ENCODE peak calls at places on chromosomes 1 and 21, in nine cellular contexts. H is pancreas, W is neural crest cell, Z is epithelial cell of esophagus, Q is GM12892, R is C1 segment of cervical spinal cord, O is mesenteric fat pad, F is ascending aorta, L is left lung. G is an unnamed sample.

GRCh38 chr1:183214021-183214970 is 28.2 kb downstream of the LAMC2 start:
- DNase-seq in H (no peak), W (no peak), Z (no peak), Q (no peak), R (no peak), O (no peak), F (peak; percentile 24), L (no peak), G (no peak)

GRCh38 chr1:154295408-154296235 is 23.2 kb downstream of the HAX1 start:
- DNase-seq in H (no peak), W (no peak), Z (no peak), Q (no peak), R (no peak), O (no peak), F (no peak), L (no peak), G (no peak)

GRCh38 chr1:2279210-2279639 is 51.1 kb downstream of the SKI start:
- DNase-seq in H (no peak), W (peak; percentile 65), Z (no peak), Q (no peak), R (peak; percentile 26), O (no peak), F (peak; percentile 79), L (peak; percentile 75), G (no peak)

GRCh38 chr1:58430355-58431335 is 115.9 kb downstream of the OMA1 start:
- DNase-seq in H (no peak), W (no peak), Z (no peak), Q (no peak), R (no peak), O (no peak), F (no peak), L (no peak), G (no peak)

GRCh38 chr1:37930246-37931142 is 16.4 kb downstream of the INPP5B start:
- DNase-seq in H (no peak), W (no peak), Z (peak; percentile 67), Q (no peak), R (no peak), O (no peak), F (peak; percentile 73), L (no peak), G (peak; percentile 23)

GRCh38 chr1:230243583-230244377 is 176.7 kb downstream of the GALNT2 start:
- DNase-seq in H (no peak), W (no peak), Z (peak; percentile 50), Q (no peak), R (no peak), O (no peak), F (peak; percentile 57), L (no peak), G (no peak)

GRCh38 chr1:54859687-54860391 is 27.2 kb downstream of the DHCR24 start:
- DNase-seq in H (no peak), W (no peak), Z (no peak), Q (no peak), R (no peak), O (no peak), F (peak; percentile 11), L (no peak), G (no peak)

GRCh38 chr1:157969693-157970485 is 23.6 kb upstream of the KIRREL1 start:
- DNase-seq in H (peak; percentile 30), W (peak; percentile 63), Z (peak; percentile 88), Q (no peak), R (no peak), O (no peak), F (peak; percentile 82), L (no peak), G (no peak)

GRCh38 chr1:235642021-235642942 is 7.3 kb downstream of the GNG4 start:
- DNase-seq in H (no peak), W (no peak), Z (peak; percentile 65), Q (peak; percentile 52), R (no peak), O (peak; percentile 53), F (no peak), L (no peak), G (peak; percentile 42)

GRCh38 chr21:34580181-34580700 is 34.7 kb downstream of the RCAN1 start:
- DNase-seq in H (no peak), W (no peak), Z (peak; percentile 95), Q (no peak), R (no peak), O (no peak), F (peak; percentile 91), L (no peak), G (no peak)

GRCh38 chr1:113677250-113678158 is 81.8 kb downstream of the PHTF1 start:
- DNase-seq in H (peak; percentile 26), W (no peak), Z (peak; percentile 46), Q (peak; percentile 19), R (no peak), O (no peak), F (no peak), L (no peak), G (no peak)

GRCh38 chr1:31082385-31082784 is 16.9 kb upstream of the PUM1 start:
- DNase-seq in H (no peak), W (no peak), Z (no peak), Q (no peak), R (no peak), O (no peak), F (no peak), L (no peak), G (no peak)

GRCh38 chr1:212214377-212214776 is 70.8 kb upstream of the PPP2R5A start:
- DNase-seq in H (no peak), W (no peak), Z (no peak), Q (no peak), R (no peak), O (no peak), F (no peak), L (no peak), G (no peak)

GRCh38 chr1:14924455-14925325 is 228.9 kb upstream of the TMEM51 start:
- DNase-seq in H (peak; percentile 65), W (peak; percentile 23), Z (peak; percentile 65), Q (peak; percentile 34), R (peak; percentile 19), O (no peak), F (peak; percentile 75), L (peak; percentile 89), G (peak; percentile 50)

GRCh38 chr1:169018751-169019150 is 87.7 kb upstream of the ATP1B1 start:
- DNase-seq in H (no peak), W (no peak), Z (no peak), Q (no peak), R (no peak), O (no peak), F (no peak), L (no peak), G (no peak)

GRCh38 chr1:239918633-239919032 is 173.1 kb upstream of the FMN2 start:
- DNase-seq in H (no peak), W (no peak), Z (no peak), Q (no peak), R (no peak), O (no peak), F (no peak), L (no peak), G (no peak)

GRCh38 chr1:18651727-18652126 is 21.1 kb downstream of the PAX7 start:
- DNase-seq in H (no peak), W (no peak), Z (no peak), Q (no peak), R (no peak), O (no peak), F (no peak), L (no peak), G (no peak)

GRCh38 chr21:45306453-45306831 is 18.7 kb upstream of the POFUT2 start:
- DNase-seq in H (no peak), W (no peak), Z (no peak), Q (no peak), R (no peak), O (no peak), F (no peak), L (peak; percentile 67), G (no peak)

GRCh38 chr1:223486366-223486765 is 93.2 kb downstream of the CCDC185 start:
- DNase-seq in H (no peak), W (no peak), Z (no peak), Q (no peak), R (no peak), O (peak; percentile 20), F (no peak), L (no peak), G (no peak)

GRCh38 chr1:106289265-106289664 is 767.2 kb upstream of the PRMT6 start:
- DNase-seq in H (no peak), W (no peak), Z (no peak), Q (no peak), R (no peak), O (no peak), F (no peak), L (no peak), G (no peak)

GRCh38 chr1:183096889-183097288 is 73.7 kb downstream of the LAMC1 start:
- DNase-seq in H (no peak), W (no peak), Z (peak; percentile 12), Q (no peak), R (no peak), O (no peak), F (no peak), L (no peak), G (no peak)

GRCh38 chr1:201634261-201634660 is 95.3 kb downstream of the NAV1 start:
- DNase-seq in H (no peak), W (no peak), Z (no peak), Q (no peak), R (no peak), O (no peak), F (no peak), L (no peak), G (no peak)

GRCh38 chr1:47424336-47424982 is 8.4 kb downstream of the FOXE3 start:
- DNase-seq in H (peak; percentile 39), W (peak; percentile 53), Z (peak; percentile 64), Q (no peak), R (no peak), O (no peak), F (no peak), L (no peak), G (peak; percentile 22)

GRCh38 chr1:115545791-115546733 is 95.7 kb upstream of the VANGL1 start:
- DNase-seq in H (peak; percentile 56), W (peak; percentile 13), Z (peak; percentile 94), Q (peak; percentile 3), R (no peak), O (no peak), F (peak; percentile 73), L (no peak), G (peak; percentile 30)

GRCh38 chr1:198657550-198658064 is 18.8 kb downstream of the PTPRC start:
- DNase-seq in H (no peak), W (no peak), Z (peak; percentile 60), Q (no peak), R (no peak), O (no peak), F (no peak), L (no peak), G (peak; percentile 37)

GRCh38 chr1:213231795-213232231 is 180.8 kb downstream of the RPS6KC1 start:
- DNase-seq in H (no peak), W (no peak), Z (no peak), Q (no peak), R (no peak), O (no peak), F (no peak), L (no peak), G (no peak)

GRCh38 chr1:202365092-202365815 is 16.8 kb downstream of the PPP1R12B start:
- DNase-seq in H (no peak), W (no peak), Z (peak; percentile 29), Q (no peak), R (no peak), O (no peak), F (no peak), L (no peak), G (no peak)

GRCh38 chr1:223140551-223140950 is 2.5 kb downstream of the TLR5 start:
- DNase-seq in H (no peak), W (no peak), Z (no peak), Q (no peak), R (no peak), O (no peak), F (no peak), L (no peak), G (no peak)

GRCh38 chr1:202046227-202046626 is 35.8 kb downstream of the ELF3 start:
- DNase-seq in H (peak; percentile 94), W (no peak), Z (peak; percentile 87), Q (no peak), R (no peak), O (no peak), F (no peak), L (peak; percentile 88), G (peak; percentile 94)

GRCh38 chr1:17875882-17876280 is 120.7 kb downstream of the ACTL8 start:
- DNase-seq in H (no peak), W (no peak), Z (no peak), Q (no peak), R (no peak), O (peak; percentile 41), F (peak; percentile 31), L (no peak), G (no peak)

GRCh38 chr1:59150537-59151386 is 146.1 kb upstream of the FGGY start:
- DNase-seq in H (peak; percentile 29), W (no peak), Z (peak; percentile 98), Q (no peak), R (no peak), O (no peak), F (peak; percentile 93), L (peak; percentile 64), G (no peak)

G was measured in prostate gland.